ENCODE peak calls at places on chromosome 5, in four cellular contexts. J is Peyer's patch, Q is AG08396, E is fibroblast of lung. C is an unnamed sample.

GRCh38 chr5:177233206-177233605 is 70.3 kb downstream of the RAB24 start:
- DNase-seq in J (no peak), Q (no peak), E (peak), C (no peak)

GRCh38 chr5:15322426-15322825 is 177.6 kb upstream of the FBXL7 start:
- DNase-seq in J (no peak), E (no peak), Q (no peak), C (no peak)

GRCh38 chr5:56375011-56375410 is 141.9 kb upstream of the ANKRD55 start:
- DNase-seq in Q (no peak), E (no peak), J (no peak), C (peak)

GRCh38 chr5:140327589-140327988 is 18.8 kb downstream of the HBEGF start:
- DNase-seq in J (no peak), Q (no peak), E (no peak), C (no peak)

GRCh38 chr5:83162598-83162997 is 85.3 kb downstream of the XRCC4 start:
- DNase-seq in E (no peak), Q (no peak), J (no peak), C (no peak)

GRCh38 chr5:77869115-77869798 is 93.1 kb upstream of the TBCA start:
- DNase-seq in J (no peak), E (no peak), Q (no peak), C (no peak)

GRCh38 chr5:66616495-66617222 is 20.5 kb downstream of the MAST4 start:
- DNase-seq in E (no peak), J (no peak), Q (no peak), C (no peak)

GRCh38 chr5:127536687-127537086 is 19.2 kb downstream of the PRRC1 start:
- DNase-seq in E (no peak), Q (no peak), J (no peak), C (no peak)

GRCh38 chr5:154209591-154210081 is 19.1 kb downstream of the GALNT10 start:
- DNase-seq in Q (no peak), J (no peak), E (peak), C (no peak)

GRCh38 chr5:145936401-145937131 is at the start of gene SH3RF2:
- DNase-seq in E (peak), Q (peak), J (no peak), C (no peak)

GRCh38 chr5:2773327-2773726 is 21.9 kb upstream of the IRX2 start:
- DNase-seq in Q (no peak), J (no peak), E (no peak), C (no peak)

GRCh38 chr5:167982-168660 is 23.2 kb upstream of the LRRC14B start:
- DNase-seq in J (no peak), E (peak), Q (peak), C (no peak)

GRCh38 chr5:14184725-14185124 is 41.6 kb downstream of the TRIO start:
- DNase-seq in E (peak), Q (no peak), J (no peak), C (no peak)

GRCh38 chr5:150781706-150782614 is 3.4 kb downstream of the SMIM3 start:
- DNase-seq in J (no peak), Q (peak), E (peak), C (peak)

C was measured in cerebellum.